ENCODE peak calls at places on chromosomes 3 and 15, in five cellular contexts. F is K562, K is H1, E is HepG2, Q is GM12878. C is an unnamed sample.

GRCh38 chr15:86139828-86140227 is 60.2 kb downstream of the AGBL1 start:
- DNase-seq in F (peak; percentile 15), K (peak; percentile 73), E (no peak), Q (no peak), C (no peak)

GRCh38 chr3:197907196-197907595 is 42.8 kb upstream of the RPL35A start:
- DNase-seq in F (no peak), K (no peak), E (no peak), Q (no peak), C (no peak)

GRCh38 chr15:78179286-78179840 is 30.2 kb downstream of the IDH3A start:
- DNase-seq in F (no peak), K (no peak), E (no peak), Q (no peak), C (no peak)

GRCh38 chr3:106342386-106342785 is 473.6 kb upstream of the CBLB start:
- DNase-seq in F (no peak), K (no peak), E (no peak), Q (no peak), C (no peak)

GRCh38 chr15:84961707-84962106 is 19.9 kb upstream of the PDE8A start:
- DNase-seq in F (no peak), K (no peak), E (no peak), Q (no peak), C (no peak)

GRCh38 chr3:146750196-146750595 is 145.1 kb upstream of the PLSCR5 start:
- DNase-seq in F (no peak), K (no peak), E (no peak), Q (no peak), C (no peak)

GRCh38 chr3:123066896-123067688 is at the start of gene PDIA5:
- DNase-seq in F (peak; percentile 90), K (peak; percentile 91), E (peak; percentile 84), Q (peak; percentile 34), C (peak; percentile 77)

GRCh38 chr3:187737401-187738088 is 7.7 kb downstream of the BCL6 start:
- DNase-seq in F (peak; percentile 36), K (peak; percentile 65), E (no peak), Q (no peak), C (no peak)

GRCh38 chr15:25477816-25478215 is 39.0 kb upstream of the UBE3A start:
- DNase-seq in F (no peak), K (no peak), E (no peak), Q (no peak), C (no peak)

GRCh38 chr15:42016971-42017370 is 3.9 kb downstream of the PLA2G4E start:
- DNase-seq in F (no peak), K (no peak), E (no peak), Q (no peak), C (no peak)

GRCh38 chr15:35958021-35958420 is 412.1 kb upstream of the DPH6 start:
- DNase-seq in F (no peak), K (no peak), E (no peak), Q (no peak), C (no peak)

GRCh38 chr3:114092151-114093000 is 35.8 kb downstream of the QTRT2 start:
- DNase-seq in F (no peak), K (no peak), E (no peak), Q (no peak), C (no peak)

GRCh38 chr3:179410999-179411398 is 40.3 kb downstream of the GNB4 start:
- DNase-seq in F (no peak), K (no peak), E (no peak), Q (no peak), C (no peak)

GRCh38 chr3:102904629-102905028 is 469.8 kb downstream of the ZPLD1 start:
- DNase-seq in F (no peak), K (no peak), E (no peak), Q (no peak), C (no peak)
- TF ChIP-seq SRF in F (no peak), K (no peak), E (no peak), Q (no peak), C (no peak)

GRCh38 chr3:115913069-115913686 is 289.9 kb downstream of the GAP43 start:
- DNase-seq in F (no peak), K (no peak), E (peak; percentile 13), Q (no peak), C (no peak)
- TF ChIP-seq RAD21 in F (no peak), K (no peak), E (no peak), Q (no peak), C (no peak)

DNA sequence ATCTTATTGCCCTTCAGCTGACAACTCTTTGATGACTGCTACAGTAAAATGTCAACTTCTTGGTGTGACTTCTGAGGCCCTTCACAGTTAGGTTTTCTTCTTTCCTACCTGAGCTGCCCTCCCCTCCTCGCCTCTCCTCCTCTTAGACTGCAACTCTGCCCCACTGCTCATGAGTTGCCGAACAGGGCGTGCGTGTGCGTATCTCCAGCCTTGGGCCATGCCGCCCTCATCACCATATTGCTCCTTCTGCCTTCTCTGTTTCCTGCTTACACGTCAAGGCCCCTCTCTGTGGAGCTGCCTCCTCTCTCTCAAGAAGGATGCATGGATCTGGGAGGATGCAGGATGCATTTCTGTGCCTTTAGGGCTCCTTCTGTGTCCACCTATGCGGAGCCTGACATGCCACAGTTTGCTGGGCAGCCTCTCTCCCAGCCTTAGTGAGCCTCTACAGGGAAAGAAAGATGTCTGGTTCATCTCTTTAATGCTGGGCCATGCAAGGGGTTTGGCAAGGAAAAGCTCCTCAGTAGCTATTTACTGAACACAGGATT is 205.9 kb downstream of the RPLP1 start:
- DNase-seq in F (no peak), K (peak; percentile 30), E (no peak), Q (no peak), C (no peak)
- TF ChIP-seq SRF in F (no peak), K (no peak), E (no peak), Q (no peak), C (no peak)

GRCh38 chr3:188948658-188949400 is 222.9 kb upstream of the TPRG1 start:
- DNase-seq in F (no peak), K (no peak), E (peak; percentile 48), Q (no peak), C (peak; percentile 67)

GRCh38 chr3:188946837-188947236 is 224.9 kb upstream of the TPRG1 start:
- DNase-seq in F (no peak), K (no peak), E (no peak), Q (no peak), C (no peak)

GRCh38 chr3:188947401-188947982 is 224.3 kb upstream of the TPRG1 start:
- DNase-seq in F (peak; percentile 27), K (peak; percentile 92), E (no peak), Q (no peak), C (peak; percentile 73)

GRCh38 chr3:188946351-188946750 is 225.4 kb upstream of the TPRG1 start:
- DNase-seq in F (no peak), K (no peak), E (no peak), Q (no peak), C (no peak)

GRCh38 chr3:188947983-188948657 is 223.7 kb upstream of the TPRG1 start:
- DNase-seq in F (no peak), K (peak; percentile 69), E (no peak), Q (no peak), C (peak; percentile 84)
- TF ChIP-seq RAD21 in F (no peak), K (no peak), E (no peak), Q (no peak), C (no peak)

GRCh38 chr3:165383381-165383780 is 187.2 kb upstream of the SLITRK3 start:
- DNase-seq in F (no peak), K (no peak), E (no peak), Q (no peak), C (no peak)

GRCh38 chr3:165393458-165393857 is 197.3 kb upstream of the SLITRK3 start:
- DNase-seq in F (no peak), K (no peak), E (no peak), Q (no peak), C (no peak)

GRCh38 chr3:165389653-165390052 is 193.5 kb upstream of the SLITRK3 start:
- DNase-seq in F (no peak), K (no peak), E (no peak), Q (no peak), C (no peak)

GRCh38 chr3:165390171-165390570 is 194.0 kb upstream of the SLITRK3 start:
- DNase-seq in F (no peak), K (no peak), E (no peak), Q (no peak), C (no peak)

GRCh38 chr3:165389064-165389463 is 192.9 kb upstream of the SLITRK3 start:
- DNase-seq in F (no peak), K (no peak), E (no peak), Q (no peak), C (no peak)
- TF ChIP-seq SRF in F (no peak), K (no peak), E (no peak), Q (no peak), C (no peak)

GRCh38 chr3:89046661-89047060 is 60.8 kb upstream of the EPHA3 start:
- DNase-seq in F (no peak), K (no peak), E (no peak), Q (no peak), C (no peak)

GRCh38 chr3:89043406-89043947 is 63.9 kb upstream of the EPHA3 start:
- DNase-seq in F (no peak), K (no peak), E (no peak), Q (no peak), C (no peak)

DNA sequence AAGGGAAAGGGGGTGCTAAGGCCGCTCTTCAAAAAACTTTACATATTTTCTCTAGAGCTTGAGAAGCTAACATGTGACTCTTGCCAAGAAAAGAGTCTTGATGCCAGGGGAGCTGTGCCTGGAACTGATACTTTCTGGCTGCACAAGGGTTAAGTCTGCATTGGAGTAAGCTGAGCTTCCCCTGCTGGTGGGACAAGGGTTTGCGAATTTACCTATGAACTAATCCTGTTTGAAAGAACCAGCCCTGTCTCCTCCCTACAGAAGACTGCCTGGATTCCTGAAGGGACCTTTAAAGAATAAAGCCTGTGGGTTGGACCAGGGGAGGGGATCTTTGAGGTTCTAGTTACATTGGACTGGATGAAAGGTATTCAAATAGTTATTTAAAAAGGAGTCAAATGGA is 58.3 kb upstream of the EPHA3 start:
- DNase-seq in F (no peak), K (peak; percentile 57), E (peak; percentile 5), Q (no peak), C (no peak)
- TF ChIP-seq RAD21 in F (no peak), K (peak; percentile 81), E (no peak), Q (no peak), C (no peak)

GRCh38 chr15:39140060-39140604 is 440.7 kb upstream of the THBS1 start:
- DNase-seq in F (peak; percentile 77), K (no peak), E (peak; percentile 67), Q (no peak), C (no peak)
- TF ChIP-seq SRF in F (peak; percentile 64), K (peak; percentile 80), E (peak; percentile 75), Q (no peak), C (no peak)

GRCh38 chr3:32349184-32349583 is 42.5 kb upstream of the CMTM7 start:
- DNase-seq in F (no peak), K (no peak), E (peak; percentile 35), Q (no peak), C (no peak)

GRCh38 chr3:32347286-32348125 is 44.1 kb upstream of the CMTM7 start:
- DNase-seq in F (no peak), K (no peak), E (no peak), Q (no peak), C (no peak)
- TF ChIP-seq RAD21 in F (no peak), K (no peak), E (no peak), Q (no peak), C (no peak)

GRCh38 chr3:52339612-52340011 is 23.5 kb downstream of the DNAH1 start:
- DNase-seq in F (peak; percentile 42), K (no peak), E (peak; percentile 85), Q (peak; percentile 34), C (peak; percentile 86)
- TF ChIP-seq SRF in F (no peak), K (no peak), E (no peak), Q (no peak), C (no peak)

C was measured in HCT116.